ENCODE peak calls at places on chromosomes 16 and 17, in five cellular contexts. E is astrocyte of the cerebellum, J is nephron progenitor cell, X is AG04450, A is GM10248. N is an unnamed sample.

GRCh38 chr16:83586036-83586810 is 221.6 kb upstream of the HSBP1 start:
- DNase-seq in J (no peak), X (no peak), E (no peak), A (no peak), N (no peak)

GRCh38 chr16:84966150-84966447 is 45.2 kb downstream of the ZDHHC7 start:
- DNase-seq in X (no peak), A (no peak), J (no peak), E (no peak), N (no peak)

GRCh38 chr17:73613271-73613941 is 30.8 kb downstream of the SDK2 start:
- DNase-seq in X (no peak), A (no peak), J (peak), E (no peak), N (no peak)

GRCh38 chr17:75418523-75419050 is 13.1 kb upstream of the GRB2 start:
- DNase-seq in A (no peak), J (no peak), X (no peak), E (no peak), N (no peak)

GRCh38 chr16:86503830-86504229 is 6.5 kb upstream of the FOXF1 start:
- DNase-seq in E (no peak), A (no peak), J (no peak), X (no peak), N (no peak)

GRCh38 chr17:31838641-31839225 is 20.3 kb downstream of the COPRS start:
- DNase-seq in J (no peak), X (no peak), E (no peak), A (no peak), N (no peak)

GRCh38 chr17:31294231-31294630 is 2.8 kb downstream of the OMG start:
- DNase-seq in A (no peak), X (no peak), J (no peak), E (no peak), N (no peak)

GRCh38 chr17:75516619-75517276 is 420 bp downstream of the TSEN54 start:
- DNase-seq in X (no peak), J (peak), A (peak), E (no peak), N (peak)

GRCh38 chr17:66829883-66830282 is 5.0 kb upstream of the CACNG5 start:
- DNase-seq in X (no peak), A (no peak), J (peak), E (no peak), N (no peak)

GRCh38 chr17:39244016-39244599 is 18.4 kb upstream of the STAC2 start:
- DNase-seq in E (no peak), X (no peak), A (no peak), J (no peak), N (peak)

GRCh38 chr17:74860999-74861553 is 1.4 kb upstream of the GRIN2C start:
- DNase-seq in J (peak), A (no peak), E (no peak), X (no peak), N (no peak)

GRCh38 chr17:8210761-8211458 is 535 bp upstream of the AURKB start:
- DNase-seq in E (no peak), X (no peak), J (no peak), A (no peak), N (no peak)

GRCh38 chr16:9836118-9836736 is 346.0 kb downstream of the GRIN2A start:
- DNase-seq in A (no peak), E (peak), X (no peak), J (peak), N (no peak)

GRCh38 chr16:85840801-85841200 is 41.3 kb downstream of the COX4I1 start:
- DNase-seq in E (no peak), A (no peak), X (no peak), J (no peak), N (no peak)

GRCh38 chr16:75267631-75268264 is 16.3 kb upstream of the BCAR1 start:
- DNase-seq in X (no peak), J (no peak), A (no peak), E (no peak), N (no peak)

GRCh38 chr16:89615596-89616090 is 2.2 kb downstream of the DPEP1 start:
- DNase-seq in X (no peak), E (no peak), J (peak), A (peak), N (peak)

GRCh38 chr17:41539979-41540701 is 12.0 kb upstream of the KRT19 start:
- DNase-seq in E (no peak), J (no peak), X (no peak), A (no peak), N (no peak)

GRCh38 chr16:59698341-59698979 is 964.3 kb upstream of the GOT2 start:
- DNase-seq in X (no peak), J (no peak), E (peak), A (no peak), N (no peak)

GRCh38 chr16:49503242-49504022 is 129.8 kb downstream of the C16orf78 start:
- DNase-seq in J (no peak), A (peak), E (no peak), X (no peak), N (no peak)

GRCh38 chr17:43042025-43042424 is 17.0 kb downstream of the RND2 start:
- DNase-seq in X (no peak), A (no peak), J (no peak), E (no peak), N (no peak)

GRCh38 chr16:54316095-54316494 is 29.5 kb upstream of the IRX3 start:
- DNase-seq in A (no peak), X (no peak), J (no peak), E (no peak), N (no peak)

GRCh38 chr17:75152971-75153853 is 1.1 kb downstream of the JPT1 start:
- DNase-seq in J (peak), A (peak), X (no peak), E (no peak), N (peak)

GRCh38 chr16:31108035-31108793 is at the start of gene BCKDK:
- DNase-seq in E (no peak), J (peak), A (peak), X (no peak), N (peak)

GRCh38 chr16:10312784-10313724 is 72.8 kb upstream of the ATF7IP2 start:
- DNase-seq in A (peak), X (no peak), E (no peak), J (no peak), N (no peak)

GRCh38 chr16:66996324-66996982 is 8.1 kb downstream of the CES4A start:
- DNase-seq in A (no peak), E (peak), X (peak), J (no peak), N (no peak)

GRCh38 chr17:8326591-8327583 is 12.8 kb upstream of the ODF4 start:
- DNase-seq in X (no peak), J (peak), E (no peak), A (peak), N (peak)

GRCh38 chr16:19883296-19883951 is 1.2 kb downstream of the GPRC5B start:
- DNase-seq in J (peak), A (no peak), E (peak), X (no peak), N (peak)

GRCh38 chr16:53080345-53081031 is 25.7 kb downstream of the CHD9 start:
- DNase-seq in X (peak), E (peak), A (no peak), J (no peak), N (no peak)

GRCh38 chr16:57675752-57676623 is 7.9 kb downstream of the ADGRG3 start:
- DNase-seq in A (no peak), X (no peak), E (no peak), J (no peak), N (no peak)

GRCh38 chr16:11799509-11800384 is 2.7 kb upstream of the ZC3H7A start:
- DNase-seq in J (no peak), E (no peak), X (no peak), A (no peak), N (peak)

GRCh38 chr17:53626286-53626685 is 196.4 kb upstream of the KIF2B start:
- DNase-seq in A (no peak), J (no peak), E (peak), X (no peak), N (no peak)

DNA sequence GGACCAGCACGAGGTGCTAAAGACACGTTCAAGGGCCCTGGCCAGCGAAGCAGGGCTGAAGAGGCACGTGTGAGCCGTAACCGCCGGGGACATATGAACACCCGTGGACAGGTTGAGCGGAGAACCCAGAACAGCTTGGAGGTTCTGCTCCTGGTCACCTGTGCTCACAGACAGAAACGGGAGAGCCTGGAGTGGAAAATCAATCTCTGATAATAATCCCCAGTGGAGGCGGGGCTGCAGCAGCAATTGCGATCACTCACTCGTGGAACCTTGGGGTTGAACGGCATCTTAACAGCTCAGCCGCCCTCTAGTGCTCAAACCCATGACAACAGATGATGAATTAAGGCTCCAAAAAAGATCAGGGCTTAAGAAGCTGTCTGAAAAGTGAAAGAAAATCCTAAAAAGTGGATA is 25.6 kb downstream of the WIPI1 start:
- DNase-seq in E (peak), X (no peak), J (peak), A (peak), N (peak)
- TF ChIP-seq CTCF in E (peak), X (peak), J (peak), A (no peak), N (peak)

GRCh38 chr17:28727727-28728363 is 743 bp upstream of the NEK8 start:
- DNase-seq in X (no peak), A (peak), J (peak), E (no peak), N (peak)
- TF ChIP-seq CTCF in X (peak), A (peak), J (no peak), E (peak), N (no peak)

GRCh38 chr17:77437017-77437416 is 296.2 kb downstream of the SEC14L1 start:
- DNase-seq in E (peak), J (no peak), X (peak), A (no peak), N (no peak)
- TF ChIP-seq CTCF in E (no peak), J (no peak), X (peak), A (no peak), N (no peak)

GRCh38 chr17:59607061-59607460 is 12.6 kb upstream of the CLTC start:
- DNase-seq in E (no peak), A (no peak), X (no peak), J (no peak), N (no peak)

GRCh38 chr17:59611503-59611902 is 8.2 kb upstream of the CLTC start:
- DNase-seq in J (no peak), X (no peak), E (no peak), A (no peak), N (no peak)

DNA sequence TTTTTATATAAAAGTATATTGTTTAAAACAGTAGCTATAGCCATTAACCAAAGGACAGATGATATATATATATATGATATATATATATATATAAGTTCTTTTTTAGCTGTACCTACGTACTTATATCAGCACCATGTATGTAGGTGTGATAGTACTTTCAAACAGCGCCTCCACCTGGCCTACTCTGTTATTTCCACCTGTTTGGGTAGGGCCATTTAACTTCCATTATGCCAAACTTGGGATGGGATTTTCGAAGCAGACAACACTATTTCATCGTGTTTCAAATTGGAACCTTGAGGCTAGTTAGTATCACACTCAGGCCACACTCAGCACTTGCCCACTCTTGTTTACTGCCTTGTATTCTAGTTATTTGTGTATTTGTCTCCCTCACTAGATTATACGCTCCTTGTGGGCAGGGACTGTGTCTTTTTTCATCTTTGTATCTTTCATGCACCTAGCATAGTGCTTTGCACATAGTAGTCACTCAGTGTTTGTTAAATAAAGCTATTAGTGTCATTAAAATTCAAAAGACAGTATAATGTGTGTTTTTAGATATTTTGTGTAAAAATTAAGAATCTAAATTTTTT is 11.8 kb upstream of the CLTC start:
- DNase-seq in J (peak), A (no peak), X (no peak), E (no peak), N (peak)
- TF ChIP-seq CTCF in J (no peak), A (no peak), X (no peak), E (peak), N (peak)

GRCh38 chr16:79051313-79051712 is 549.2 kb downstream of the MAF start:
- DNase-seq in A (no peak), J (no peak), E (no peak), X (no peak), N (no peak)

GRCh38 chr16:79045191-79045590 is 555.3 kb downstream of the MAF start:
- DNase-seq in X (no peak), J (no peak), A (no peak), E (no peak), N (no peak)

GRCh38 chr16:79049040-79049439 is 551.5 kb downstream of the MAF start:
- DNase-seq in A (no peak), E (no peak), X (no peak), J (no peak), N (no peak)

GRCh38 chr16:79050063-79050462 is 550.5 kb downstream of the MAF start:
- DNase-seq in J (no peak), E (no peak), A (no peak), X (no peak), N (no peak)

DNA sequence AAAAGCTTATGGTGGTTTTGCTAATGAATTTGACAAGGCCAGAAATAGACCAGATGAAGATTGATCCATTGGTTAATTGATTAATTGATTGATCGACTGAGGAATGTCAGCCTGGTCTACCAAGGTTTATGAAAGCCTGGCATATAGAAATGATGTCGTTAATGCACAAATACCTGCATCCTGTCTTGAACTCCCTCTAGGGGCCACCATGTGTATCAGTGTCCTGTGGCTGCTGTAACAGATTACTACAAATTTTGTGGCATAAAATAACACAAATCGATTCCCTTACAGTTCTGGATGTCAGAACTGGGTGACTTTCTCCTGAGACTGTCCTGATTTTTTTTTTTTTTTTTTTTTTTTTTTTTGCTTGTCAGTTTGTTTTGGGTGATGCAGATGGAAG is 553.2 kb downstream of the MAF start:
- DNase-seq in A (no peak), E (no peak), X (no peak), J (no peak), N (peak)
- TF ChIP-seq CTCF in A (peak), E (no peak), X (no peak), J (peak), N (peak)

GRCh38 chr17:57365420-57365819 is 109.1 kb downstream of the MSI2 start:
- DNase-seq in J (no peak), X (no peak), A (no peak), E (no peak), N (no peak)

GRCh38 chr17:57368637-57369336 is 112.5 kb downstream of the MSI2 start:
- DNase-seq in A (no peak), E (no peak), J (no peak), X (no peak), N (no peak)

GRCh38 chr17:57366177-57366557 is 109.8 kb downstream of the MSI2 start:
- DNase-seq in J (no peak), A (no peak), X (no peak), E (no peak), N (no peak)

GRCh38 chr17:57363998-57364645 is 107.8 kb downstream of the MSI2 start:
- DNase-seq in A (no peak), X (no peak), E (no peak), J (no peak), N (no peak)

GRCh38 chr17:57366558-57367351 is 110.4 kb downstream of the MSI2 start:
- DNase-seq in A (no peak), X (no peak), E (no peak), J (no peak), N (no peak)
- TF ChIP-seq CTCF in A (no peak), X (no peak), E (no peak), J (no peak), N (no peak)

DNA sequence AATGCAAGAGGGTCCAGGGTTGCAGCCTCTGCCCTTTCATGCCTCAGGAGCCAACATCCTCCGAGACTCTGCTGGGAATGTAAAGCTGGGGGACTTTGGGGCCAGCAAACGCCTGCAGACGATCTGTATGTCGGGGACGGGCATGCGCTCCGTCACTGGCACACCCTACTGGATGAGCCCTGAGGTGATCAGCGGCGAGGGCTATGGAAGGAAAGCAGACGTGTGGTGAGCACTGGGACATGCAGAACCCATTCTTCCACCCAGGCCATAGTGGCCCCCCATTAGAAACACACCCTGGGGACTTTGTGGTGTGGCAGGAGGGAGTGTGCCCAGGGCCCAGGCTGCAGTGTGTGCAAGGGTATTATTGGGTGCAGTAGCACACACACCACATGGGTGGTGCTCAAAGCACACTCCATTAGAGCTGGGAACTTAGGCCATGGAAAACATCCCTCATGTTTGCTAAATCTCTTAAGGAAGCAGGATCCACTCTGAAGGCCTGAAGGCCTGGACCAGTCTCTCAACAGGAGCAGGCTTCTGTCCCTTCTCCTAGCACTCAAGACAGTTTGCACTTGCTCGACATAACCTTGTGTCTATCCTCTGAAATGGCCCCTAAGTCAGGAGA is 7.6 kb downstream of the LIMD2 start:
- DNase-seq in A (no peak), X (no peak), J (no peak), E (no peak), N (no peak)
- TF ChIP-seq CTCF in A (no peak), X (no peak), J (no peak), E (no peak), N (no peak)

GRCh38 chr17:82416771-82417170 is 1.4 kb upstream of the HEXD start:
- DNase-seq in E (no peak), A (no peak), J (no peak), X (no peak), N (peak)
- TF ChIP-seq CTCF in E (no peak), A (no peak), J (no peak), X (peak), N (peak)

DNA sequence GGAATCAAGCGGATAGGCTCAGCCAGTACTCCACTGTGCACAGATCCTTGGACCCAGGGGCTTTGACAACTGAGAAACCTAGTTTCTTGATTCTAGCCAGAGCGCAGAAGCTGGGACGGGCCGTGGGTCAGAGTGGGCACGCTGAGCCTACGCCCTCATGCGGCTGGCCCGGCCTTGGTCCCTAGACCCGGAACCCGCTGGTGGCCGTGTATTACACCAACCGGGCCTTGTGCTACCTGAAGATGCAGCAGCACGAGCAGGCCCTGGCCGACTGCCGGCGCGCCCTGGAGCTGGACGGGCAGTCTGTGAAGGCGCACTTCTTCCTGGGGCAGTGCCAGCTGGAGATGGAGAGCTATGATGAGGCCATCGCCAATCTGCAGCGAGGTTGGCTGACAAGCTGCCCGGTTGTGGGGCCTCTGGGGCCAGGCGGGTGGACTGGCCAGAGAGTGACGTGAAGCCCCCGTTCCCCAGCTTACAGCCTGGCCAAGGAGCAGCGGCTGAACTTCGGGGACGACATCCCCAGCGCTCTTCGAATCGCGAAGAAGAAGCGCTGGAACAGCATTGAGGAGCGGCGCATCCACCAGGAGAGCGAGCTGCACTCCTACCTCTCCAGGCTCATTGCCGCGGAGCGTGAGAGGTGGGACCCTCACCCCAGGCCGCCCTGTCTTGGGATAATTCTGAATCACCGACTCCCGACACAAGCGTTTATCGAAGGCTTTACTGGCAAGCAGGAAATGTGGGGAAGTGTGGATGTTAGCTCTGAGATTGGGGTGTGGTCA is 946 bp downstream of the STUB1 start:
- DNase-seq in X (no peak), J (no peak), E (no peak), A (no peak), N (no peak)
- TF ChIP-seq CTCF in X (no peak), J (no peak), E (peak), A (peak), N (no peak)

N was measured in activated CD8-positive, alpha-beta T cell treated with anti-CD3 and anti-CD28 coated beads for 36 hours.